ENCODE peak calls at places on chromosome 18, in four cellular contexts. S, K, W and D are unnamed samples.
A peak's percentile ranks its signal among the peaks of the same experiment; 100 is the strongest.

GRCh38 chr18:24734058-24734457 is 273.6 kb downstream of the HRH4 start:
- DNase-seq in S (peak; percentile 24), K (peak; percentile 55), W (peak; percentile 56), D (peak; percentile 46)

GRCh38 chr18:24270937-24271380 is 126.7 kb downstream of the OSBPL1A start:
- DNase-seq in S (peak; percentile 47), K (peak; percentile 56), W (no peak), D (no peak)

GRCh38 chr18:58455318-58455950 is 173.5 kb downstream of the ALPK2 start:
- DNase-seq in S (no peak), K (no peak), W (no peak), D (no peak)

GRCh38 chr18:25076980-25077780 is 274.8 kb downstream of the ZNF521 start:
- DNase-seq in S (no peak), K (peak; percentile 87), W (no peak), D (no peak)

GRCh38 chr18:13375302-13376255 is 157.0 kb downstream of the LDLRAD4 start:
- DNase-seq in S (peak; percentile 72), K (peak; percentile 73), W (no peak), D (no peak)

GRCh38 chr18:10085405-10085804 is 171.6 kb downstream of the VAPA start:
- DNase-seq in S (peak; percentile 31), K (no peak), W (no peak), D (no peak)

GRCh38 chr18:49898421-49898820 is 85.1 kb upstream of the ACAA2 start:
- DNase-seq in S (peak; percentile 82), K (peak; percentile 75), W (peak; percentile 73), D (peak; percentile 50)

GRCh38 chr18:48079885-48080284 is 149.4 kb upstream of the SMAD2 start:
- DNase-seq in S (no peak), K (no peak), W (no peak), D (no peak)

GRCh38 chr18:52312321-52312720 is 27.7 kb upstream of the DCC start:
- DNase-seq in S (no peak), K (no peak), W (no peak), D (no peak)

GRCh38 chr18:34494359-34494696 is 215.8 kb upstream of the DTNA start:
- DNase-seq in S (no peak), K (peak; percentile 59), W (no peak), D (peak; percentile 46)

GRCh38 chr18:70047931-70048603 is 100.4 kb upstream of the CD226 start:
- DNase-seq in S (peak; percentile 5), K (no peak), W (no peak), D (no peak)

GRCh38 chr18:40371673-40372072 is 1583.4 kb upstream of the PIK3C3 start:
- DNase-seq in S (peak; percentile 37), K (no peak), W (no peak), D (no peak)

GRCh38 chr18:5543854-5544389 is at the start of gene EPB41L3:
- DNase-seq in S (no peak), K (peak; percentile 69), W (peak; percentile 58), D (peak; percentile 57)

GRCh38 chr18:50401888-50402287 is 27.0 kb downstream of the SKA1 start:
- DNase-seq in S (no peak), K (peak; percentile 71), W (peak; percentile 77), D (peak; percentile 83)

GRCh38 chr18:57146956-57147636 is at the start of gene BOD1L2:
- DNase-seq in S (no peak), K (no peak), W (no peak), D (peak; percentile 65)

GRCh38 chr18:47754311-47755101 is 176.0 kb downstream of the SMAD2 start:
- DNase-seq in S (no peak), K (peak; percentile 82), W (peak; percentile 100), D (peak; percentile 91)

GRCh38 chr18:42114310-42114943 is 159.4 kb downstream of the PIK3C3 start:
- DNase-seq in S (peak; percentile 84), K (peak; percentile 85), W (peak; percentile 78), D (peak; percentile 70)

GRCh38 chr18:32742620-32743019 is 30.2 kb downstream of the KLHL14 start:
- DNase-seq in S (no peak), K (no peak), W (no peak), D (peak; percentile 33)

GRCh38 chr18:3995476-3996102 is 459.5 kb downstream of the DLGAP1 start:
- DNase-seq in S (peak; percentile 68), K (peak; percentile 72), W (peak; percentile 69), D (peak; percentile 53)

GRCh38 chr18:37537868-37538525 is 27.6 kb downstream of the CELF4 start:
- DNase-seq in S (peak; percentile 56), K (peak; percentile 78), W (peak; percentile 95), D (peak; percentile 89)

GRCh38 chr18:35042389-35043066 is 1.3 kb downstream of the MAPRE2 start:
- DNase-seq in S (peak; percentile 29), K (no peak), W (no peak), D (no peak)

GRCh38 chr18:295756-296155 is 27.9 kb upstream of the THOC1 start:
- DNase-seq in S (no peak), K (no peak), W (no peak), D (no peak)

GRCh38 chr18:12628706-12629702 is 28.9 kb downstream of the SPIRE1 start:
- DNase-seq in S (peak; percentile 80), K (no peak), W (no peak), D (no peak)

GRCh38 chr18:47772374-47773248 is 157.8 kb downstream of the SMAD2 start:
- DNase-seq in S (peak; percentile 47), K (peak; percentile 87), W (peak; percentile 99), D (peak; percentile 91)

GRCh38 chr18:55586841-55587240 is 1.2 kb downstream of the TCF4 start:
- DNase-seq in S (peak; percentile 77), K (peak; percentile 55), W (no peak), D (no peak)

GRCh38 chr18:2406544-2406943 is 164.8 kb downstream of the METTL4 start:
- DNase-seq in S (peak; percentile 70), K (no peak), W (no peak), D (no peak)

GRCh38 chr18:67232406-67232805 is 284.1 kb downstream of the DSEL start:
- DNase-seq in S (peak; percentile 29), K (peak; percentile 4), W (no peak), D (no peak)

GRCh38 chr18:2441544-2441943 is 129.8 kb downstream of the METTL4 start:
- DNase-seq in S (no peak), K (no peak), W (no peak), D (no peak)

GRCh38 chr18:56563568-56563967 is 74.8 kb downstream of the TXNL1 start:
- DNase-seq in S (peak; percentile 3), K (peak; percentile 92), W (peak; percentile 79), D (peak; percentile 92)

GRCh38 chr18:59556265-59556664 is 141.0 kb downstream of the CCBE1 start:
- DNase-seq in S (no peak), K (no peak), W (no peak), D (no peak)

GRCh38 chr18:65091737-65092329 is 659.0 kb upstream of the CDH7 start:
- DNase-seq in S (peak; percentile 46), K (peak; percentile 71), W (no peak), D (peak; percentile 31)

GRCh38 chr18:45046961-45047360 is 366.3 kb downstream of the SETBP1 start:
- DNase-seq in S (no peak), K (peak; percentile 57), W (no peak), D (no peak)

GRCh38 chr18:3177902-3178687 is 41.7 kb downstream of the MYOM1 start:
- DNase-seq in S (no peak), K (no peak), W (no peak), D (no peak)

GRCh38 chr18:46462523-46462922 is 194.5 kb downstream of the LOXHD1 start:
- DNase-seq in S (no peak), K (no peak), W (no peak), D (peak; percentile 29)
- H3K18ac ChIP-seq in S (no peak overlapping the region), K (no peak overlapping the region), W (no peak overlapping the region), D (peak overlapping the region; percentile 1)

GRCh38 chr18:76458522-76459311 is 36.3 kb downstream of the ZNF516 start:
- DNase-seq in S (no peak), K (no peak), W (peak; percentile 27), D (no peak)
- H2AK5ac ChIP-seq in S (peak overlapping the region; percentile 58), K (no peak overlapping the region), W (peak overlapping the region; percentile 94), D (no peak overlapping the region)

GRCh38 chr18:11324510-11324909 is 175.1 kb upstream of the PIEZO2 start:
- DNase-seq in S (peak; percentile 34), K (no peak), W (no peak), D (no peak)
- H3K18ac ChIP-seq in S (no peak overlapping the region), K (no peak overlapping the region), W (no peak overlapping the region), D (no peak overlapping the region)

GRCh38 chr18:46054956-46055831 is 16.9 kb downstream of the PSTPIP2 start:
- DNase-seq in S (no peak), K (no peak), W (peak; percentile 28), D (no peak)
- H2AK5ac ChIP-seq in S (peak overlapping the region; percentile 92), K (no peak overlapping the region), W (no peak overlapping the region), D (no peak overlapping the region)

GRCh38 chr18:80159713-80160636 is 50.9 kb downstream of the ADNP2 start:
- DNase-seq in S (no peak), K (peak; percentile 19), W (peak; percentile 65), D (peak; percentile 75)
- H3K18ac ChIP-seq in S (no peak overlapping the region), K (no peak overlapping the region), W (no peak overlapping the region), D (no peak overlapping the region)

DNA sequence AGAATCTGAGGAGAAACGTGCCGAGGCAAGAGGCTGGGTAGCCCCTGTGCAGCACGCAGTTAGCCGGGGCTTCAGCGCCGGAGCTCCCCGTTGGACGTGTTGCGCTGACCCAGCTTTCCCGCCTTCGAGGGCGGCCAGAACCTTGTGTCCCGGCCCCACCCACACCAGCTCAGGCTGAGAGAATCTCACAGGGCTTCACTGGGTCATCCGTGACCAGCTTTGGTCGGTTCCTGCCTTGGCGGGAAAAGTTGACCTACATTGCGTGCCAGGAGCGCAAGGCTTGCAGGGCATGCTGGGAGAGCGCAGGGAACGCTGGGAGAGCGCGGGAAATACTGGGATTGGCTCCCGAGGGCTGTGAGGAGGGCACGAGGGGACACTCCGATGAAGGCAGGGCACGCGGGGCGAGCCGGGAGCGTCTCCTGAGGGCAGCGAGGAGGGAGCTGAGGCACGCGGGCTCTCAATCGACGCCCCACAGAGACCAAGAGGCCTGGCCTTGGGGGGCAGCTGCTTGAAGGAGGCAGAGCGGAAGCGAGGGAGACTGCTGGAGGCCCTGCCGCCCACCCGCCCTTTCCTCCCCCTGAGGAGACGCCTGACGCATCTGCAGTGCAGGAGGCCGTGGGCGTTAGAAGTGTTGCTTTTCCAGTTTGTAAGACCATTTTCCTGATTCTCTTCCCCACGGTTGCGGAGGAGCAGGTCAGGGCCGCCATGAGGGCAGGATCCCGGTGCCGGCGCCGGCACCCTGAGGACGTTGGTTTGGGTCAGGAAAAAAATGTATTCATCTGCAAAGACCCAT is at the start of gene C18orf63:
- DNase-seq in S (no peak), K (no peak), W (no peak), D (no peak)
- H2AK5ac ChIP-seq in S (peak within 1 kb of the TSS; percentile 54), K (no peak within 1 kb of the TSS), W (no peak within 1 kb of the TSS), D (no peak within 1 kb of the TSS)